ENCODE peak calls at places on chromosomes 6 and 20, in five cellular contexts. F, N, K, I and O are unnamed samples.

GRCh38 chr6:90610291-90610670 is 23.4 kb upstream of the MAP3K7 start:
- DNase-seq in K (no peak), N (no peak), F (no peak), I (no peak), O (no peak)

GRCh38 chr6:13336553-13336952 is 8.2 kb upstream of the TBC1D7 start:
- DNase-seq in I (peak), K (peak), N (peak), F (peak), O (peak)

GRCh38 chr6:159126590-159126989 is 42.6 kb upstream of the FNDC1 start:
- DNase-seq in K (no peak), F (peak), N (no peak), I (no peak), O (peak)

GRCh38 chr6:132161283-132161682 is 210.1 kb upstream of the CCN2 start:
- DNase-seq in N (no peak), I (no peak), K (peak), F (peak), O (no peak)

GRCh38 chr20:38645980-38646858 is 44.6 kb downstream of the ARHGAP40 start:
- DNase-seq in I (peak), K (peak), N (peak), F (peak), O (peak)

GRCh38 chr20:48739395-48740268 is 88.2 kb downstream of the PREX1 start:
- DNase-seq in F (no peak), I (no peak), N (no peak), K (no peak), O (peak)

GRCh38 chr6:110514818-110515217 is 38.4 kb upstream of the SLC22A16 start:
- DNase-seq in F (no peak), I (no peak), N (no peak), K (no peak), O (no peak)

GRCh38 chr20:25197173-25197869 is 1.8 kb downstream of the ENTPD6 start:
- DNase-seq in N (no peak), K (no peak), F (no peak), I (no peak), O (no peak)